ENCODE peak calls at places on chromosomes 13 and 19, in six cellular contexts. V is stimulated activated CD4-positive, alpha-beta T cell treated with anti-CD3 and anti-CD28 coated beads, Interleukin-2, amount 100 ng/mL, for 48 hours; H is NCI-H1436; R is NCI-H226; Y is HEK293T; Q is body of pancreas. U is an unnamed sample.

GRCh38 chr19:4986056-4986455 is 17.1 kb downstream of the KDM4B start:
- DNase-seq in V (no peak), H (no peak), R (no peak), Y (no peak), Q (no peak), U (no peak)

GRCh38 chr19:57651654-57651996 is 17.1 kb upstream of the ZSCAN4 start:
- DNase-seq in V (no peak), H (no peak), R (peak; percentile 60), Y (no peak), Q (no peak), U (no peak)

GRCh38 chr19:48713041-48713863 is 6.3 kb downstream of the MAMSTR start:
- DNase-seq in V (no peak), H (peak; percentile 37), R (no peak), Y (peak; percentile 74), Q (no peak), U (no peak)

GRCh38 chr19:15072930-15073647 is 8.9 kb upstream of the OR1I1 start:
- DNase-seq in V (no peak), H (no peak), R (no peak), Y (no peak), Q (no peak), U (no peak)

GRCh38 chr13:99386911-99387788 is 80.0 kb upstream of the GPR183 start:
- DNase-seq in V (peak; percentile 95), H (no peak), R (no peak), Y (peak; percentile 62), Q (peak; percentile 51), U (peak; percentile 78)

GRCh38 chr13:75430618-75431209 is 51.3 kb downstream of the TBC1D4 start:
- DNase-seq in V (no peak), H (no peak), R (no peak), Y (no peak), Q (no peak), U (no peak)

GRCh38 chr19:46533085-46534081 is 37.7 kb upstream of the PNMA8B start:
- DNase-seq in V (no peak), H (no peak), R (no peak), Y (no peak), Q (no peak), U (no peak)

GRCh38 chr13:30664689-30665088 is 47.0 kb downstream of the USPL1 start:
- DNase-seq in V (no peak), H (no peak), R (no peak), Y (no peak), Q (no peak), U (no peak)

GRCh38 chr13:51804295-51805172 is 571 bp upstream of the DHRS12 start:
- DNase-seq in V (no peak), H (no peak), R (no peak), Y (no peak), Q (no peak), U (no peak)

GRCh38 chr19:42284066-42284501 is 15.0 kb downstream of the CIC start:
- DNase-seq in V (peak; percentile 71), H (peak; percentile 81), R (peak; percentile 62), Y (peak; percentile 87), Q (peak; percentile 84), U (peak; percentile 93)

GRCh38 chr13:52001120-52001731 is 10.0 kb downstream of the ATP7B start:
- DNase-seq in V (no peak), H (no peak), R (no peak), Y (peak; percentile 49), Q (no peak), U (peak; percentile 21)

GRCh38 chr19:33641956-33642498 is 20.3 kb downstream of the CHST8 start:
- DNase-seq in V (no peak), H (no peak), R (no peak), Y (no peak), Q (no peak), U (no peak)

GRCh38 chr19:19280561-19280960 is 7.5 kb upstream of the TM6SF2 start:
- DNase-seq in V (no peak), H (no peak), R (no peak), Y (no peak), Q (no peak), U (no peak)

GRCh38 chr13:99572131-99572530 is 70.9 kb downstream of the TM9SF2 start:
- DNase-seq in V (no peak), H (no peak), R (no peak), Y (no peak), Q (no peak), U (no peak)

GRCh38 chr13:68026077-68026476 is 795.9 kb upstream of the PCDH9 start:
- DNase-seq in V (no peak), H (no peak), R (no peak), Y (no peak), Q (no peak), U (no peak)

GRCh38 chr13:30042272-30042671 is 191.9 kb upstream of the UBL3 start:
- DNase-seq in V (no peak), H (no peak), R (no peak), Y (no peak), Q (no peak), U (no peak)

GRCh38 chr13:33311040-33311439 is 25.5 kb upstream of the STARD13 start:
- DNase-seq in V (no peak), H (no peak), R (no peak), Y (no peak), Q (no peak), U (no peak)

GRCh38 chr13:110629735-110630134 is 14.4 kb downstream of the NAXD start:
- DNase-seq in V (no peak), H (no peak), R (no peak), Y (no peak), Q (no peak), U (no peak)

GRCh38 chr19:10533656-10534386 is 9.9 kb upstream of the ATG4D start:
- DNase-seq in V (no peak), H (no peak), R (peak; percentile 95), Y (no peak), Q (no peak), U (no peak)

GRCh38 chr13:88817560-88817959 is 1146.4 kb downstream of the SLITRK5 start:
- DNase-seq in V (no peak), H (no peak), R (no peak), Y (no peak), Q (no peak), U (no peak)

GRCh38 chr13:74000906-74001305 is 133.3 kb downstream of the KLF12 start:
- DNase-seq in V (no peak), H (no peak), R (no peak), Y (no peak), Q (no peak), U (no peak)

GRCh38 chr13:110294146-110294545 is 12.8 kb downstream of the COL4A1 start:
- DNase-seq in V (no peak), H (no peak), R (no peak), Y (no peak), Q (no peak), U (no peak)

GRCh38 chr19:49468746-49469447 is 5.1 kb upstream of the FLT3LG start:
- DNase-seq in V (peak; percentile 58), H (peak; percentile 99), R (peak; percentile 70), Y (peak; percentile 41), Q (peak; percentile 61), U (peak; percentile 74)

GRCh38 chr13:113599396-113599795 is 14.8 kb downstream of the TFDP1 start:
- DNase-seq in V (no peak), H (no peak), R (no peak), Y (no peak), Q (no peak), U (no peak)

GRCh38 chr13:72062566-72062965 is 195.6 kb upstream of the DACH1 start:
- DNase-seq in V (no peak), H (no peak), R (no peak), Y (no peak), Q (no peak), U (peak; percentile 4)

GRCh38 chr13:49749852-49750251 is 42.6 kb downstream of the KPNA3 start:
- DNase-seq in V (no peak), H (no peak), R (no peak), Y (no peak), Q (no peak), U (no peak)

GRCh38 chr19:10380311-10381102 is at the start of gene TYK2:
- DNase-seq in V (peak; percentile 96), H (peak; percentile 98), R (peak; percentile 96), Y (peak; percentile 99), Q (peak; percentile 99), U (peak; percentile 99)

GRCh38 chr13:66656050-66656449 is 574.1 kb downstream of the PCDH9 start:
- DNase-seq in V (no peak), H (no peak), R (no peak), Y (no peak), Q (no peak), U (no peak)